ENCODE peak calls at places on chromosomes 5 and 9, in four cellular contexts. One of them, this sample, is unnamed.

GRCh38 chr9:1235650-1236401 is 185.7 kb downstream of the DMRT2 start:
- DNase-seq in COR-L47: no peak
- DNase-seq in right atrium auricular region: no peak
- DNase-seq in endothelial cell of umbilical vein: no peak
- DNase-seq in this sample: no peak

GRCh38 chr9:93094294-93095204 is 1.5 kb upstream of the CARD19 start:
- DNase-seq in COR-L47: no peak
- DNase-seq in right atrium auricular region: peak
- DNase-seq in endothelial cell of umbilical vein: peak
- DNase-seq in this sample: no peak

GRCh38 chr5:140131967-140132409 is 6.3 kb downstream of the IGIP start:
- DNase-seq in COR-L47: no peak
- DNase-seq in right atrium auricular region: no peak
- DNase-seq in endothelial cell of umbilical vein: peak
- DNase-seq in this sample: peak

GRCh38 chr5:142422426-142422825 is 97.6 kb upstream of the SPRY4 start:
- DNase-seq in COR-L47: no peak
- DNase-seq in right atrium auricular region: no peak
- DNase-seq in endothelial cell of umbilical vein: peak
- DNase-seq in this sample: peak

GRCh38 chr9:36337865-36338264 is 62.2 kb downstream of the RNF38 start:
- DNase-seq in COR-L47: no peak
- DNase-seq in right atrium auricular region: no peak
- DNase-seq in endothelial cell of umbilical vein: peak
- DNase-seq in this sample: no peak

GRCh38 chr9:136133191-136133958 is 14.7 kb upstream of the TMEM250 start:
- DNase-seq in COR-L47: peak
- DNase-seq in right atrium auricular region: no peak
- DNase-seq in endothelial cell of umbilical vein: no peak
- DNase-seq in this sample: no peak

GRCh38 chr5:159406571-159406970 is 76.3 kb upstream of the IL12B start:
- DNase-seq in COR-L47: no peak
- DNase-seq in right atrium auricular region: no peak
- DNase-seq in endothelial cell of umbilical vein: no peak
- DNase-seq in this sample: no peak

GRCh38 chr5:80959768-80960442 is at the start of gene RASGRF2:
- DNase-seq in COR-L47: peak
- DNase-seq in right atrium auricular region: no peak
- DNase-seq in endothelial cell of umbilical vein: peak
- DNase-seq in this sample: no peak

GRCh38 chr5:160293901-160294561 is 18.3 kb downstream of the CCNJL start:
- DNase-seq in COR-L47: no peak
- DNase-seq in right atrium auricular region: no peak
- DNase-seq in endothelial cell of umbilical vein: no peak
- DNase-seq in this sample: peak

GRCh38 chr5:147902606-147903115 is 3.7 kb downstream of the C5orf46 start:
- DNase-seq in COR-L47: no peak
- DNase-seq in right atrium auricular region: no peak
- DNase-seq in endothelial cell of umbilical vein: no peak
- DNase-seq in this sample: no peak

GRCh38 chr5:151424892-151425523 is 22.4 kb upstream of the SLC36A1 start:
- DNase-seq in COR-L47: no peak
- DNase-seq in right atrium auricular region: no peak
- DNase-seq in endothelial cell of umbilical vein: no peak
- DNase-seq in this sample: no peak

GRCh38 chr9:68895741-68896478 is 118.0 kb downstream of the PRKACG start:
- DNase-seq in COR-L47: no peak
- DNase-seq in right atrium auricular region: no peak
- DNase-seq in endothelial cell of umbilical vein: no peak
- DNase-seq in this sample: peak

GRCh38 chr5:80408976-80409926 is 1.4 kb downstream of the ZFYVE16 start:
- DNase-seq in COR-L47: peak
- DNase-seq in right atrium auricular region: no peak
- DNase-seq in endothelial cell of umbilical vein: peak
- DNase-seq in this sample: peak

GRCh38 chr9:113566011-113566711 is 102.6 kb downstream of the RGS3 start:
- DNase-seq in COR-L47: no peak
- DNase-seq in right atrium auricular region: no peak
- DNase-seq in endothelial cell of umbilical vein: no peak
- DNase-seq in this sample: no peak

GRCh38 chr5:172958268-172959046 is 767 bp upstream of the RPL26L1 start:
- DNase-seq in COR-L47: no peak
- DNase-seq in right atrium auricular region: peak
- DNase-seq in endothelial cell of umbilical vein: peak
- DNase-seq in this sample: peak

GRCh38 chr9:35731415-35732184 is 395 bp downstream of the TLN1 start:
- DNase-seq in COR-L47: no peak
- DNase-seq in right atrium auricular region: peak
- DNase-seq in endothelial cell of umbilical vein: no peak
- DNase-seq in this sample: no peak

GRCh38 chr5:133694181-133694831 is 82.0 kb upstream of the FSTL4 start:
- DNase-seq in COR-L47: no peak
- DNase-seq in right atrium auricular region: no peak
- DNase-seq in endothelial cell of umbilical vein: no peak
- DNase-seq in this sample: no peak

GRCh38 chr9:105425817-105426433 is 21.9 kb upstream of the FSD1L start:
- DNase-seq in COR-L47: peak
- DNase-seq in right atrium auricular region: no peak
- DNase-seq in endothelial cell of umbilical vein: peak
- DNase-seq in this sample: peak

GRCh38 chr9:111438576-111439235 is 45.5 kb downstream of the ECPAS start:
- DNase-seq in COR-L47: no peak
- DNase-seq in right atrium auricular region: no peak
- DNase-seq in endothelial cell of umbilical vein: peak
- DNase-seq in this sample: peak